ENCODE peak calls at places on chromosomes 1 and 21, in five cellular contexts. G, X, W, L and P are unnamed samples.

GRCh38 chr21:31136891-31137290 is 98.6 kb upstream of the KRTAP19-8 start:
- DNase-seq in W (peak; percentile 14), L (no peak), X (no peak), G (peak; percentile 47), P (no peak)

GRCh38 chr1:15767941-15768340 is 9.3 kb downstream of the FBLIM1 start:
- DNase-seq in X (no peak), L (no peak), W (no peak), G (no peak), P (no peak)

GRCh38 chr21:43675871-43676270 is 16.5 kb downstream of the RRP1B start:
- DNase-seq in W (no peak), G (no peak), L (no peak), X (no peak), P (no peak)

GRCh38 chr1:218201004-218201403 is 84.1 kb upstream of the RRP15 start:
- DNase-seq in X (no peak), L (no peak), W (no peak), G (no peak), P (no peak)

GRCh38 chr1:32464191-32464715 is 619 bp upstream of the ZBTB8B start:
- DNase-seq in X (no peak), W (no peak), L (no peak), G (no peak), P (peak; percentile 25)

GRCh38 chr1:235128453-235129328 is at the start of gene TOMM20:
- DNase-seq in G (peak; percentile 95), W (peak; percentile 100), L (peak; percentile 97), X (peak; percentile 95), P (peak; percentile 98)

GRCh38 chr1:150151291-150152181 is 1.8 kb downstream of the PLEKHO1 start:
- DNase-seq in X (no peak), L (no peak), W (no peak), G (no peak), P (no peak)

GRCh38 chr1:163928649-163929048 is 606.9 kb downstream of the NUF2 start:
- DNase-seq in X (no peak), G (no peak), W (no peak), L (no peak), P (peak; percentile 46)

GRCh38 chr1:209434066-209434465 is 149.4 kb upstream of the CAMK1G start:
- DNase-seq in G (no peak), X (no peak), L (no peak), W (no peak), P (no peak)

GRCh38 chr1:1554550-1554925 is 14.1 kb upstream of the TMEM240 start:
- DNase-seq in X (no peak), G (no peak), W (no peak), L (no peak), P (no peak)

GRCh38 chr1:224302947-224303346 is 27.0 kb downstream of the NVL start:
- DNase-seq in W (no peak), L (no peak), X (no peak), G (no peak), P (no peak)

DNA sequence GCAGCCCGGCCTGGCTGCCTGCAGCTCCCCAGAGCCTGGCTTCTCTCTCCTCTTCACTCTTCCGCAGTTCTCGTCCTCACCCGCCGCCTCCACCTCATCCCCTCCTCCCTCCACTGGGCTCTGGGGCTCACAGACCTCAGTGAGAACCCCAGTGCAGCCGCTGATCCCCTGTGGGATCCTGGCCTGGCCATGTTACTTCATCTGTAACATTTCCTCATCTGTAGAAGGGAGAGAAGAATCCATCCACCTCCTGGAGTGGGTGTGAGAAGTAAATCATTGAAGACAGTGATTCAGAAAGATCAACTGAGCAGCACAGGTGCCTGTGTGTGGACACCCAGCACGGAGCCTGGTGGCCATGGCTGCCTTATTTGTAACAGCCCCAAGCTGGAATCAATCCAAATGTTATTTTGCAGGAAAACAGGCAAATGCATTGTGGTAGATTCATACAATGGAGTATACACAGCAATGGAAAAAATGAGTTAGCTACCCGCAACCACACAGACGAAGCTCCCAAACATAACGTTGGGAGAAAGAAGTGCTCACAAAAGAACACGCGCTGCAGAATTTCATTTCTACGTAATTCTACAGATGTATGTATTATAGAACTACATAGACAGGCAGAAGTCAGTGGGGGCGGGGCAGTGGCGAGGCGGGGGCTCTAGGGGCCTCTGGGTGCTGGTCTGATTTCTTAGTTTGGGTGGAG is 8.7 kb downstream of the LAPTM5 start:
- DNase-seq in X (no peak), G (no peak), L (no peak), W (no peak), P (no peak)
- TF ChIP-seq JUNB in X (no peak), G (no peak), L (no peak), W (no peak), P (no peak)

DNA sequence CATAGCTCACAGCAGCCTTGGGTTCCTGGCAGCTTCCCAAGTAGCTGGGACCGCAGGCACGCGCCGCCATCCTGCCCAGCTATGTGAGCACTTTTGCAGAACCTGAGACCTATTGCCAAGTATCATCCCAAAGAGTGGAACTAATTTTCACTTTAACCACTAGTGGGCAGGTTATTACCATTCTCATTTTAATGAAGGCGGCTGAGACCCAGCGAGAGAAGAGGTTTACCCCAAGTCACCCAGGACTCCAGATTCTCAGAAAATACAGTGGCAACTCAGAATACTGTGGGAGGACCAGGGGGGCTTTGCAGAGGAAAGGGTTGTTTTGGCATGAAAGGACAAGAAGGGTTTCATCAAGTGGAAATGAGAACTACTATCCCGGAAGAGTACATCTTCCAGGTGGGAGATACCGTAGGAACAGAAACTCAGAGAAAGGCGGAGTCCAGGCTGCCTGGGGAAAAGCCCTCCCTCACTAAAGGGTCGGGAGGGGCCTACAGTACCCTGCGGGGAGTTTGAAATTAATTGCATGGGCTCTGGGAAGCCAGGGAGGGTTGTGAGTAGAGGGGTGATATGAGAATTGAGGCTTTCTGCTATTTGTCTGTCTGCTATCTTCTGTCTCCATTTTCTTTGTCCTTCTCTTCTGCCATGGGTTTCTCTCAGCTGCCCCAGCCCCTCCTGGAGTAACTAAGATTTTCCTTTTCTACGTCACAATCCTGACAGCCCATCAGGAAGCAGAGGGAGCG is 7.2 kb upstream of the SEMA4A start:
- DNase-seq in G (peak; percentile 66), L (peak; percentile 86), X (peak; percentile 76), W (peak; percentile 80), P (peak; percentile 77)
- TF ChIP-seq JUNB in G (no peak), L (no peak), X (no peak), W (no peak), P (no peak)

DNA sequence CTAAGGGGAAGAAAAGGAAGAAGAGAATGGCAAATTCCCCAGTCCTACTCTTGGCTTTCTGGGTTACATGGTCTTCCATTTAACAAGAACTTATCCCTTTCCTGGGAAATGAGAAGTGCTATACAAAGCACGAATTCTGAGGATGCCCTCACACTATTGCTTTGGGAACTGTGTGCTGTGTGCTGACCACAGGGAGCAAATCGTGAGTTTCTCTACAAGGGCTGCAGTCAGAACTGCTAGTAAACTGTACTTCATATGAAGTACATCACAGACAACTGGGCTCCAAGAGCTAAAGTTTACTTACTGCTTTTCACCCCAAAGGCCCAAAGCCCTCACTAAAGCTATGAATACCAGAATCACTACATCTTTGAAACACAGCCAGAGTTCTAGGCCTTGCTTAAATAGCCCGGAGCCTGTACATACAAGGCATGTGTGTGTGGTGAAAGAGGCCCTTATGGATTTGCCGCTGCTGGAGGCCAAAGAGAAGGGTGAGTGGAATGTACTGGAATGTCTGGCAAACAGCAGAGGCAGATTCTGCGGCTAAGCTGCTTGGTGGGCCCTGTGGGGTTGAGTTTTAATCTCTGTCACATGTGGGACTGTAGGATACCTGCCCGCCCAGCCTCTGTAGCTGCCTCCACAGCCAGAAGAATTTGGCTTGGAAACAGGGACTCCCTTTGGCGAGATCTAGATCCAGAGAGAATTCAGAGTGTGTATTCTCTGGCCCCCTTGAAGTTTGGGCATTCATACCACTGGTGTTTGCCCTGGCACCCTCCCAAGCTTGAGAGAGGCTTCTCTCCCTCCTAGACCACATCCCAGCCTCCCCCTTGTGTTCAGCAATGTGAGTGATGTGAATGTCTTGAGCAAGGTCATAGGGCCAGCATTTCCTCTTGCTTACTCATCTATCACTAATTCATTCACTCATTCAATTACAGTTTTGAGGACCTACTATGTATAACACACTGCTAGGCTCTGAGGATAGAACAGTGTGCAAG is 21.9 kb upstream of the TRIM67 start:
- DNase-seq in X (peak; percentile 51), L (peak; percentile 16), W (no peak), G (no peak), P (no peak)
- TF ChIP-seq JUNB in X (peak; percentile 46), L (no peak), W (no peak), G (no peak), P (no peak)

GRCh38 chr1:10677508-10678364 is 118.7 kb downstream of the CASZ1 start:
- DNase-seq in L (peak; percentile 66), X (no peak), W (no peak), G (no peak), P (peak; percentile 60)
- TF ChIP-seq JUNB in L (no peak), X (no peak), W (no peak), G (no peak), P (no peak)

DNA sequence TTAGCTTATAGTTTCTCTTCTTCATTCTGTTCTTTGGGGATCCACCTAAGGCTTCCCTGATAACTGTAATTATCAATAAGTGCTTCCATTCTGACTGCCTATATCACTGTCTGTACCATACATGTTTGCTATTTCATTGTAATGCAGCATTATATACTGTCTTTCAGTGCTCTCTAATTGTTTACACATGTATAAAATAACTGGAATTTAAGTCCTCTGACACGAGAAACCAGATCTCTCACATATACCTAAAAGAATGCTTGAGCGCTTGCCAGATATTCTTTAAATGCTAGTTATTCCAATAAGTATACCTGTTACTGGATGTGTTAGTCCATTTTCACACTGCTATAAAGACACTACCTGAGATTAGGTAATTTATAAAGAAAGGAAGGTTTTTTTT is 34.7 kb downstream of the CELF3 start:
- DNase-seq in X (no peak), W (no peak), G (no peak), L (no peak), P (no peak)
- TF ChIP-seq JUNB in X (no peak), W (no peak), G (no peak), L (no peak), P (no peak)

GRCh38 chr1:119713039-119713537 is 1.4 kb downstream of the PHGDH start:
- DNase-seq in X (no peak), G (no peak), W (no peak), L (no peak), P (no peak)

GRCh38 chr1:119712342-119713038 is 756 bp downstream of the PHGDH start:
- DNase-seq in L (peak; percentile 77), X (peak; percentile 48), G (no peak), W (peak; percentile 66), P (peak; percentile 94)

GRCh38 chr1:119715542-119715941 is 3.8 kb downstream of the PHGDH start:
- DNase-seq in W (peak; percentile 14), X (no peak), G (no peak), L (no peak), P (peak; percentile 35)

GRCh38 chr1:119714583-119714982 is 2.8 kb downstream of the PHGDH start:
- DNase-seq in W (no peak), L (no peak), X (no peak), G (no peak), P (peak; percentile 38)

DNA sequence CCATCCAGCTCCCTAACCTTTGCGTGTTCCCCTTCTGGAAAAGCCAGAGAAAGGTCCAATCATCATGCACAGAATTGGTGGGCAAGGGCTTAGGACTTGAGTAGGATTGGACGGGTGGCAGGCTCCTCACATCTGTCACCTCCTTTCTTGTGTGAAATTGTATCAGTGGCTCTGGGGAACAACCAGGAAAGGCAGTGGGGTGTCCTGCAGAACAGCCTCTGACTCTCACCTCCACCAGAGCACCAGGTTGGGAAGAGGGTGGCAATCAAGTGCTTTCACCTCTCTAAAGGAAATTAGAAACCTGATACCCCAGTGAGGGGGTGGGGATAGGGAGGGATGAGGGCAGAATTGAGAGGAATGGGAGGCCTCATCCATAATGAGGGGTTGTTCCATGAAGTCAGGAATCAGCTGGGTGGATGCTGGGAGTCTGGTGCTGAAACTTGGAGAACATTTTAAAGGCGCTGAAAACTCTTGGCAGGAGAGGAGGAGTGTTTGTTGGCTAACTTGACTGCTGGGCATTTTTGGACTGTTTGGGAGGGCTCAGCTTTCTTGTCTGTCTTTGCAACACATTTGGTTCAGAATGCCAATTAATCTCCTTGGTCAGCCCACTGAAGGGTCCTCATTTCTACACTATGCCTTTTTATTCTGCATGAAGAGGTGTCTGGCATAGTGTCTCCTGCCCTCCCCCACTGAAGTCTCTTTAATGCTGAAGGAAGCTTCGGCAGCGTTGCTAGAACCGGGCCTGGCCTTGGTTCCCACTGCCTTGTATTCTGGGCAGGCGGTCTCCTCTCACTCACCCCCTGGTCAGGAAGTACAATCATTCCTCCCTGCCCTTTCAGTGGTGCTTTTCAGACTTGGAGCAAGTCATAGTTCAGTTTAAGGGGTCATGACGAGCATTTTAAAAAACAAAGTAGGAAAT is 2.1 kb downstream of the PHGDH start:
- DNase-seq in X (no peak), G (no peak), W (no peak), L (no peak), P (peak; percentile 82)
- TF ChIP-seq JUNB in X (no peak), G (no peak), W (no peak), L (no peak), P (no peak)